ENCODE peak calls at places on chromosomes 1 and 21, in seven cellular contexts. N is fibroblast of villous mesenchyme; T is activated CD4-positive, alpha-beta T cell treated with anti-CD3 and anti-CD28 coated beads, Interleukin-2, amount 10 ng/mL, durations not matched to agents 7 days and 5 days; P is left ventricle myocardium inferior; O is skeletal muscle cell; K is stimulated activated CD4-positive, alpha-beta T cell treated with anti-CD3 and anti-CD28 coated beads, Interleukin-1b, Interleukin-23, amount 100 ng/mL, for 48 hours; Z is NCI-H510A treated with DMSO at 0.1 percent for 48 hours. L is an unnamed sample.

GRCh38 chr1:199597152-199597551 is 430.4 kb upstream of the NR5A2 start:
- DNase-seq in N (no peak), T (no peak), P (no peak), O (no peak), K (no peak), Z (no peak), L (no peak)

GRCh38 chr21:17901458-17902092 is 82.4 kb upstream of the C21orf91 start:
- DNase-seq in N (no peak), T (no peak), P (no peak), O (no peak), K (no peak), Z (no peak), L (no peak)

GRCh38 chr1:93461236-93461635 is 13.3 kb downstream of the FNBP1L start:
- DNase-seq in N (no peak), T (no peak), P (no peak), O (no peak), K (no peak), Z (no peak), L (no peak)

GRCh38 chr1:21822349-21822748 is 10.3 kb downstream of the LDLRAD2 start:
- DNase-seq in N (no peak), T (no peak), P (no peak), O (no peak), K (no peak), Z (no peak), L (no peak)

GRCh38 chr1:172964864-172965263 is 85.9 kb downstream of the TNFSF18 start:
- DNase-seq in N (peak), T (no peak), P (no peak), O (no peak), K (no peak), Z (no peak), L (no peak)

GRCh38 chr21:29656504-29657227 is 283.1 kb downstream of the GRIK1 start:
- DNase-seq in N (peak), T (peak), P (no peak), O (peak), K (no peak), Z (no peak), L (no peak)

GRCh38 chr1:209988706-209989105 is 50.7 kb downstream of the SYT14 start:
- DNase-seq in N (no peak), T (no peak), P (no peak), O (no peak), K (no peak), Z (no peak), L (no peak)

GRCh38 chr1:78291872-78292271 is 198.9 kb upstream of the PTGFR start:
- DNase-seq in N (no peak), T (no peak), P (no peak), O (no peak), K (no peak), Z (no peak), L (no peak)

GRCh38 chr21:31993826-31994791 is 121.3 kb downstream of the HUNK start:
- DNase-seq in N (no peak), T (no peak), P (no peak), O (no peak), K (no peak), Z (no peak), L (no peak)

GRCh38 chr1:177517556-177517955 is 346.8 kb downstream of the BRINP2 start:
- DNase-seq in N (peak), T (no peak), P (no peak), O (peak), K (no peak), Z (no peak), L (no peak)

GRCh38 chr1:177945943-177946650 is 23.8 kb downstream of the SEC16B start:
- DNase-seq in N (peak), T (peak), P (peak), O (no peak), K (peak), Z (peak), L (no peak)

GRCh38 chr1:78607944-78608343 is 12.3 kb upstream of the IFI44L start:
- DNase-seq in N (no peak), T (peak), P (no peak), O (no peak), K (no peak), Z (no peak), L (no peak)

GRCh38 chr1:43582162-43582566 is 51.5 kb downstream of the PTPRF start:
- DNase-seq in N (peak), T (no peak), P (no peak), O (peak), K (peak), Z (peak), L (peak)

GRCh38 chr1:907611-908451 is 15.9 kb upstream of the SAMD11 start:
- DNase-seq in N (no peak), T (no peak), P (no peak), O (no peak), K (no peak), Z (no peak), L (no peak)

GRCh38 chr1:149927535-149928387 is at the start of gene SF3B4:
- DNase-seq in N (peak), T (peak), P (peak), O (peak), K (peak), Z (peak), L (peak)

GRCh38 chr1:24586970-24587820 is 31.3 kb downstream of the NCMAP start:
- DNase-seq in N (peak), T (peak), P (no peak), O (no peak), K (peak), Z (peak), L (peak)

GRCh38 chr1:46204406-46204742 is 1.2 kb downstream of the LURAP1 start:
- DNase-seq in N (no peak), T (no peak), P (no peak), O (no peak), K (no peak), Z (no peak), L (no peak)

GRCh38 chr1:160710531-160711252 is 930 bp downstream of the CD48 start:
- DNase-seq in N (no peak), T (no peak), P (no peak), O (no peak), K (no peak), Z (no peak), L (no peak)

GRCh38 chr1:62687421-62687902 is 724 bp downstream of the DOCK7 start:
- DNase-seq in N (peak), T (peak), P (peak), O (no peak), K (no peak), Z (peak), L (no peak)

GRCh38 chr1:58689167-58689566 is 10.7 kb downstream of the MYSM1 start:
- DNase-seq in N (no peak), T (no peak), P (no peak), O (no peak), K (no peak), Z (peak), L (no peak)

GRCh38 chr1:25649505-25650218 is 33.1 kb downstream of the MAN1C1 start:
- DNase-seq in N (no peak), T (no peak), P (no peak), O (no peak), K (no peak), Z (no peak), L (no peak)

GRCh38 chr21:45178971-45179370 is 104.6 kb downstream of the ADARB1 start:
- DNase-seq in N (no peak), T (no peak), P (no peak), O (no peak), K (no peak), Z (no peak), L (no peak)

GRCh38 chr21:46477765-46478164 is 19.1 kb downstream of the DIP2A start:
- DNase-seq in N (peak), T (no peak), P (no peak), O (no peak), K (no peak), Z (no peak), L (no peak)

GRCh38 chr1:204435246-204435885 is 23.7 kb upstream of the PPP1R15B start:
- DNase-seq in N (peak), T (no peak), P (no peak), O (peak), K (no peak), Z (no peak), L (no peak)

GRCh38 chr1:59814901-59815825 is at the start of gene HOOK1:
- DNase-seq in N (no peak), T (no peak), P (no peak), O (no peak), K (no peak), Z (peak), L (no peak)

GRCh38 chr1:236502579-236502971 is 21.2 kb upstream of the LGALS8 start:
- DNase-seq in N (peak), T (no peak), P (no peak), O (no peak), K (no peak), Z (no peak), L (no peak)

L was measured in GM12864.